ENCODE peak calls at places on chromosomes 5 and 9, in four cellular contexts. R is H1, P is GM12878, M is HepG2. E is an unnamed sample.

GRCh38 chr9:131179561-131180219 is 54.3 kb downstream of the NUP214 start:
- DNase-seq in R (no peak), P (peak), M (no peak), E (no peak)

GRCh38 chr9:93669116-93669957 is 93.0 kb downstream of the PHF2 start:
- DNase-seq in R (no peak), P (no peak), M (no peak), E (no peak)

GRCh38 chr5:179339996-179340395 is 5.3 kb downstream of the ADAMTS2 start:
- DNase-seq in R (no peak), P (no peak), M (no peak), E (no peak)

GRCh38 chr9:78539904-78540303 is 243.0 kb downstream of the PSAT1 start:
- DNase-seq in R (no peak), P (no peak), M (no peak), E (no peak)

GRCh38 chr9:109098221-109098959 is 21.4 kb downstream of the TMEM245 start:
- DNase-seq in R (no peak), P (no peak), M (peak), E (peak)

GRCh38 chr5:54184797-54185196 is 125.6 kb downstream of the ARL15 start:
- DNase-seq in R (no peak), P (no peak), M (no peak), E (no peak)

GRCh38 chr5:1203968-1204692 is 2.7 kb downstream of the SLC6A19 start:
- DNase-seq in R (no peak), P (no peak), M (no peak), E (no peak)

GRCh38 chr9:69603656-69604055 is 68.5 kb downstream of the APBA1 start:
- DNase-seq in R (no peak), P (no peak), M (no peak), E (no peak)

GRCh38 chr9:21591221-21592062 is 109.3 kb upstream of the IFNE start:
- DNase-seq in R (peak), P (no peak), M (peak), E (no peak)

GRCh38 chr5:124301850-124302249 is 444.6 kb downstream of the ZNF608 start:
- DNase-seq in R (no peak), P (no peak), M (no peak), E (no peak)

GRCh38 chr9:128529191-128529590 is 23.2 kb upstream of the SPTAN1 start:
- DNase-seq in R (no peak), P (no peak), M (no peak), E (no peak)

GRCh38 chr5:151002250-151002649 is 18.1 kb upstream of the GPX3 start:
- DNase-seq in R (no peak), P (no peak), M (peak), E (peak)

GRCh38 chr9:111839981-111840380 is 45.2 kb upstream of the SHOC1 start:
- DNase-seq in R (no peak), P (no peak), M (no peak), E (no peak)
- TF ChIP-seq BRCA1 in R (no peak), P (no peak), M (no peak), E (no peak)

GRCh38 chr5:166165600-166165999 is 2125.8 kb upstream of the WWC1 start:
- DNase-seq in R (no peak), P (no peak), M (no peak), E (no peak)
- TF ChIP-seq BRCA1 in R (no peak), P (no peak), M (no peak), E (no peak)

DNA sequence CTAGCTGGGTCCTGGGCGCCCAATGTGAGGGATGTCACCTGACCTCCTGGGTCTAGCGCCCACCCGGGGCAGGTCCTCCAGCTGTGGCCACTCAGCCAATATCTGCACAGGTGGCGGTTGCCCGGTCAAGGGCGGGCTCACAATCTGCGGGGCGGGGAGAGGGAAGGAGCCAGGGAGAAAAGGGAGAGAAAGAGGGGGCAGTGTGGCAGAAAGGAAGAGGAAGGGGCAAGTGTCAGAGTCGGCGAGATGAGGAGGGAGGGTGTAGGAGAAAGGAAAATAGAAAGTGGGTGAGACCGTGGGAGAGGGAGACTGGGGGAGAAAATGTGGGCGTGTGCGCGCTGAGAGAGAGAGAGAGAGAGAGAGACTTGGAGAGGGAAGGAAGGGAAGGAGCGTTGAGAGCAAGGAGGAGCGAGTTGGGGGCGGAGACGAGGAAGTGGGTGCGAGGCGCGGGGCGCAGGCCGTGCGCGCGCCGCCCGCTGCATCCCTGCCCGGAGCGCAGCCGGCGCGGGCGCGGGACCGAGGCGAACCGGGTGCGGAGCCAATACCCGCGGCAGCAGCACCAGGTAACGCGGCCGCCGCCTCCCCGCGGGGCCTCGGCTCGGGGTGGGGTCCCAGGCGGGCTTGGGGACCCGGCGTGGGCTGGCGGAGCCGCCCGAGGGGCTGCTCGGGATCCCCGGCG is at the start of gene HRH2:
- DNase-seq in R (no peak), P (no peak), M (no peak), E (no peak)
- TF ChIP-seq BRCA1 in R (no peak), P (no peak), M (no peak), E (no peak)

DNA sequence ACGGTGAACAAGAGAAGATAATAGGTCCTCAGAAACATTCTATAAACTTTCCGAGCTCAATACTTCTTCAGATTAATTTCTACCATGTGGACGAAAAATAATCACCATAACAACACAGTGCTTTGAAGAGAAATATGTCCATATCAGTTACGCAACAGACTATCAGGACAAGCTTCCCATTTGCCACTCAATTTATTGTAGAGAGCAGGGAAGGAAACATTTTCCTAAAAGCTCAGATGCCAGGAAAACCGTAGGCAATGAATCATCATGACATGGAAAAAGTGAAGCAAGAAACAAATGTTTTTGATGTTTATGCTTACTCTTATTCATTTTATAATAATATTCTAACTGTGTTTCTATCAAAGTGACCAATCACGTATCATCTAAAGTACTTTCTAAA is 87.6 kb downstream of the S1PR3 start:
- DNase-seq in R (no peak), P (no peak), M (no peak), E (no peak)
- TF ChIP-seq BRCA1 in R (no peak), P (no peak), M (no peak), E (no peak)

DNA sequence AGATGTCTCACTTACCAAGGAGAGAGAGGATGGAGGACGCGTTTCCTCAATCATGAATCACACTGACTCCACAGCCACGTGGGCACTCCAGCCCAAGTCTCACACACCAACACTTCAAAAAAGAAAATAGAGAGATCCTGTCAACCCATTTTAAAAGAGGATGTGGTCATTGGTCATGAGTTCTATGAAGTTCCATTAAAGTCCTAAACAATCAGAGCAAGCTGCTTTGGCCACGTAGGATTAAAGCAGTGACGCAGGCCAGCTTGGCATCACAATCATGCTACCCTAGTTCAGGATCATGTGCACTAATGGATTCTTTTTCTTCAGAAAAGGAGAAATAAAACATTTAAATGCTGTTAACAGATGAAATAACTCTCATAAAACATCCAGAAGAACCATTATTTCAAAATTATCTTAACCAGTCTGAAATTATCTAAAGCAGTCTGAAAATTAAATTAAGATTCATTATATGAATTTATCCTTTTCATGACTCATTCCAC is 108.1 kb downstream of the SEMA5A start:
- DNase-seq in R (no peak), P (no peak), M (no peak), E (no peak)
- TF ChIP-seq BRCA1 in R (no peak), P (no peak), M (no peak), E (no peak)

DNA sequence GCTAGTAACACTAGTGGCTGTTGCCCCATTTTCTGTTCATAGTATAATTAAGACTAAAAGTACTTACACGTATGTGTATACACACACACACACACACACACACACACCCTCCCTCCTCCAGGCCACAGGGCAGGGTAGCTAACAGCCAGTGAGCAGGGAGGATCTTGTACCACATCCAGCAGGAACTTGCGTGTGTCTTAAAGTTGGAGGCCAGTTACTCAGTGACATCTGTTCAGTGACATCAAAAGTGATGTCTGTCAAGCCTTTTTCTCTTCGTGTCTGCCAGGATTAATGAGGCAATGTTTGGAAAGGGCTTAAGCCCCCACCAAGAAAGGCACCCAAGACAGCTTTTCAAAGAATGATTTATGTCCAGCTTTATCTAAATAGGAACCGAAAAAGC is 149.4 kb upstream of the KLF4 start:
- DNase-seq in R (no peak), P (no peak), M (no peak), E (no peak)
- TF ChIP-seq BRCA1 in R (no peak), P (no peak), M (no peak), E (no peak)

DNA sequence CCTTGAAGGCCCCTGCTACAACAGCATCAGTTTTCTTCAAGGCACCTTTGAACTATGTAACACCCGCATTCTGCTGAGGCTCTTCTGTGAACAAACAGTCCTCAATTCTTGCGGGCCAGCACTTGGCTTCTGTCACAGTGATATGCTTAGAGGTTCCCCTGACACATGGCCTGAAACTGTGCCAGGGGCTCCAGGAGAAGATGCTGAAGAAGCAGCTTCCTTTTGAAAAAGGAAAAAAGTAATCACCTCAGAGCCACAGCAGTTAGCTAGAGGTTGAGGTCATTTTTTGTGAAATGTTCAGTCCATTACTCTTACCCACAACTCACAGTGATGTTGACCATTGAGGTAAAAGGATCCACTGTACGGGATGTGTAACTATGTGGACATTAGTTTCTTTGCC is 459.8 kb downstream of the RAB3C start:
- DNase-seq in R (no peak), P (no peak), M (no peak), E (no peak)
- TF ChIP-seq BRCA1 in R (no peak), P (no peak), M (no peak), E (no peak)

DNA sequence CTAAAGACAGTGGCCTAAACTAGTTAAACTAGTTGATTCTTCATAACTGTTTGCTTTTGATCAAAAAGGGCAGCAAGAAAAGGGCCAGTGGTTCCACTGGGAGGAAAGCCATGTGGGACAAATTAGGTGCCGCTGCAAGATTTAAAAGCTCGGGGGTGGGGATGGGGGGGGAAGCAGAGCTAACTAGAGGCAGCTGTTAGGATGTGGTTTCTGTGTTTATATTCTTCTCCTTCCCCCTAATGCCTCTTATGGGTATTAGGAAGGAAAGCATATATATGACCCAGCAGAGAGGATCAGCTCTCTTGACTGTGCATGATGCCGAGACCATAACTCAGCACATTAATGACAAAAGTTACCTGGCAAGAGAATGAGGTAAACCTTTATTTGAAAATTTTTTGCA is 65.7 kb downstream of the EFNA5 start:
- DNase-seq in R (no peak), P (no peak), M (no peak), E (no peak)
- TF ChIP-seq BRCA1 in R (no peak), P (no peak), M (no peak), E (no peak)

GRCh38 chr9:35673132-35673997 is at the start of gene CA9:
- DNase-seq in R (no peak), P (no peak), M (peak), E (no peak)
- TF ChIP-seq BRCA1 in R (no peak), P (no peak), M (no peak), E (no peak)

DNA sequence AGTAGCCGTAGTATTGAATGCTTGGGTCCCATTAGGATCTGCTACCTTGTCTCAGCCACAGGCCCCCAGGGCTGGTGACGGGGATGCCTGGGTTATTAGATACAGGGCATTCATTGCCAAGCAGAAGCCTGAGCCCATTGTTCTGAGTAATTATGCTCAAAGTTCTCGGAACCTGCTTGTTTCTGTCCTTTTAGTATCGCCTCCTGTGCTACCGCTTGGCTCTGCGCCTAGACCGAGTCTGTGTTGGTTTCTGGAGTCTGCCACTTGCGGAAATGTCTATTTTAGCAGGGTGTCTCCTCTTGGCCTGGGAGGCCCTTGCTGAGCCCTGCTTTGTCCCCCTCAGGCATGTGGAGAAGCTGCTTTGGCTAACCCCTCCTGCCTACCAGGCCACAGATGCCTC is 506.1 kb downstream of the BNC2 start:
- DNase-seq in R (no peak), P (no peak), M (no peak), E (no peak)
- TF ChIP-seq BRCA1 in R (no peak), P (no peak), M (no peak), E (no peak)

E was measured in K562.